ENCODE peak calls at places on chromosomes 16 and 17, in four cellular contexts. Y is NCI-H446, V is transverse colon, E is iPS-NIHi11. R is an unnamed sample.

GRCh38 chr16:4323845-4324478 is 8.1 kb downstream of the GLIS2 start:
- DNase-seq in E (peak), Y (no peak), V (peak), R (no peak)

GRCh38 chr16:72848759-72849664 is 198.9 kb downstream of the ZFHX3 start:
- DNase-seq in Y (peak), V (peak), E (peak), R (peak)

GRCh38 chr17:40373324-40373723 is 8.8 kb upstream of the GJD3 start:
- DNase-seq in E (no peak), V (no peak), Y (no peak), R (peak)

GRCh38 chr17:61593404-61593803 is 2.4 kb upstream of the NACA2 start:
- DNase-seq in E (no peak), Y (no peak), V (no peak), R (no peak)

GRCh38 chr16:15547768-15548096 is 95.2 kb downstream of the MARF1 start:
- DNase-seq in V (no peak), Y (no peak), E (no peak), R (no peak)

GRCh38 chr17:79022507-79022991 is 1.4 kb upstream of the C1QTNF1 start:
- DNase-seq in E (no peak), Y (no peak), V (no peak), R (no peak)

GRCh38 chr17:64115871-64116534 is 13.9 kb downstream of the ERN1 start:
- DNase-seq in V (no peak), E (no peak), Y (no peak), R (peak)

GRCh38 chr17:40303009-40303657 is 5.8 kb upstream of the RARA start:
- DNase-seq in E (peak), Y (peak), V (peak), R (no peak)

GRCh38 chr16:1597154-1597553 is 14.7 kb downstream of the IFT140 start:
- DNase-seq in V (no peak), E (no peak), Y (no peak), R (no peak)

GRCh38 chr17:61382796-61383688 is 16.6 kb upstream of the TBX2 start:
- DNase-seq in E (no peak), Y (no peak), V (no peak), R (no peak)

GRCh38 chr17:49715717-49716279 is 8.0 kb upstream of the SLC35B1 start:
- DNase-seq in V (no peak), Y (no peak), E (no peak), R (no peak)

GRCh38 chr17:29273924-29274323 is 20.0 kb downstream of the NUFIP2 start:
- DNase-seq in Y (no peak), E (no peak), V (no peak), R (no peak)

GRCh38 chr17:3959295-3959899 is 4.8 kb downstream of the ATP2A3 start:
- DNase-seq in V (peak), Y (no peak), E (no peak), R (no peak)

GRCh38 chr17:17809527-17810373 is 27.0 kb downstream of the SREBF1 start:
- DNase-seq in Y (no peak), E (peak), V (no peak), R (no peak)

GRCh38 chr17:28446716-28447395 is 26.6 kb upstream of the SLC13A2 start:
- DNase-seq in E (no peak), V (no peak), Y (no peak), R (no peak)

GRCh38 chr17:6178959-6179358 is 108.8 kb downstream of the WSCD1 start:
- DNase-seq in E (no peak), V (no peak), Y (no peak), R (no peak)

GRCh38 chr16:54407596-54407995 is 121.0 kb upstream of the IRX3 start:
- DNase-seq in Y (no peak), E (no peak), V (no peak), R (peak)

GRCh38 chr16:8892101-8892575 is 10.0 kb downstream of the LITAFD start:
- DNase-seq in Y (no peak), V (no peak), E (no peak), R (no peak)

GRCh38 chr16:2224183-2224486 is 744 bp downstream of the E4F1 start:
- DNase-seq in V (no peak), E (no peak), Y (no peak), R (no peak)

GRCh38 chr16:80720759-80721470 is 83.5 kb downstream of the CDYL2 start:
- DNase-seq in Y (no peak), E (no peak), V (no peak), R (no peak)

GRCh38 chr17:59330314-59330942 is 1.0 kb upstream of the YPEL2 start:
- DNase-seq in Y (no peak), E (no peak), V (peak), R (no peak)

GRCh38 chr16:544517-544916 is 15.7 kb upstream of the PRR35 start:
- DNase-seq in Y (no peak), E (no peak), V (no peak), R (no peak)

GRCh38 chr16:19245326-19245925 is 40.1 kb upstream of the CLEC19A start:
- DNase-seq in E (no peak), Y (no peak), V (peak), R (no peak)

GRCh38 chr16:85718153-85718477 is 29.4 kb upstream of the GINS2 start:
- DNase-seq in Y (no peak), E (no peak), V (no peak), R (no peak)

GRCh38 chr17:83007504-83008475 is 71.6 kb upstream of the METRNL start:
- DNase-seq in V (no peak), E (no peak), Y (no peak), R (no peak)

GRCh38 chr17:77126519-77126918 is 14.2 kb upstream of the SEC14L1 start:
- DNase-seq in E (no peak), Y (no peak), V (peak), R (no peak)

GRCh38 chr17:10585529-10585928 is 36.1 kb upstream of the MYH2 start:
- DNase-seq in E (no peak), Y (no peak), V (no peak), R (no peak)

GRCh38 chr17:11889266-11889665 is 108.0 kb downstream of the ZNF18 start:
- DNase-seq in E (no peak), Y (no peak), V (no peak), R (no peak)

GRCh38 chr16:13873835-13874438 is 46.0 kb upstream of the ERCC4 start:
- DNase-seq in E (peak), Y (peak), V (no peak), R (no peak)